ENCODE peak calls at places on chromosomes 7 and 10, in seven cellular contexts. I, H, S, Z, Q, V and U are unnamed samples.
A peak's percentile ranks its signal among the peaks of the same experiment; 100 is the strongest.

GRCh38 chr10:7260412-7260900 is 150.4 kb downstream of the SFMBT2 start:
- DNase-seq in Z (peak; percentile 55), V (peak; percentile 81), I (peak; percentile 74), H (peak; percentile 100), Q (peak; percentile 96), S (no peak), U (peak; percentile 39)

GRCh38 chr7:88322151-88322550 is 15.5 kb upstream of the STEAP4 start:
- DNase-seq in S (no peak), V (no peak), Z (no peak), H (no peak), I (no peak), Q (no peak), U (no peak)

GRCh38 chr7:142459557-142459963 is 201.7 kb upstream of the PRSS58 start:
- DNase-seq in I (peak; percentile 87), V (peak; percentile 61), Z (no peak), H (peak; percentile 90), Q (no peak), S (no peak), U (no peak)

GRCh38 chr7:158603773-158604755 is 16.4 kb upstream of the PTPRN2 start:
- DNase-seq in Q (no peak), I (no peak), S (no peak), V (no peak), H (no peak), Z (no peak), U (no peak)

GRCh38 chr7:29274156-29275017 is 79.8 kb downstream of the CHN2 start:
- DNase-seq in I (peak; percentile 10), V (no peak), Z (no peak), H (peak; percentile 74), S (no peak), Q (no peak), U (no peak)

GRCh38 chr7:47326220-47326619 is 255.7 kb downstream of the TNS3 start:
- DNase-seq in V (no peak), Z (no peak), Q (peak; percentile 57), H (peak; percentile 74), S (no peak), I (peak; percentile 92), U (no peak)

GRCh38 chr10:27783660-27784059 is 38.0 kb upstream of the MKX start:
- DNase-seq in V (peak; percentile 9), Q (no peak), H (peak; percentile 59), I (peak; percentile 5), S (no peak), Z (no peak), U (no peak)

GRCh38 chr10:64574371-64574770 is 1053.2 kb downstream of the REEP3 start:
- DNase-seq in V (no peak), H (peak; percentile 1), S (no peak), I (no peak), Q (no peak), Z (no peak), U (no peak)

GRCh38 chr7:50812847-50813475 is 30.3 kb upstream of the GRB10 start:
- DNase-seq in S (no peak), V (no peak), Q (no peak), I (peak; percentile 93), Z (peak; percentile 34), H (peak; percentile 77), U (peak; percentile 54)

GRCh38 chr7:22375359-22376048 is 18.6 kb upstream of the RAPGEF5 start:
- DNase-seq in Z (no peak), V (no peak), S (no peak), H (no peak), Q (no peak), I (peak; percentile 31), U (no peak)

GRCh38 chr10:13414855-13415254 is 66.8 kb upstream of the SEPHS1 start:
- DNase-seq in Z (no peak), I (peak; percentile 31), S (no peak), V (peak; percentile 10), H (peak; percentile 12), Q (no peak), U (no peak)

GRCh38 chr10:125687507-125688185 is 4.7 kb upstream of the TEX36 start:
- DNase-seq in Q (no peak), H (no peak), Z (no peak), V (no peak), S (no peak), I (no peak), U (no peak)

GRCh38 chr10:35821339-35821911 is 179.3 kb upstream of the FZD8 start:
- DNase-seq in Z (no peak), I (no peak), H (no peak), Q (peak; percentile 39), V (peak; percentile 50), S (no peak), U (no peak)

GRCh38 chr7:132225216-132226030 is 350.8 kb downstream of the PLXNA4 start:
- DNase-seq in V (no peak), Q (no peak), H (no peak), I (no peak), S (no peak), Z (no peak), U (no peak)

GRCh38 chr10:118851062-118852035 is 96.6 kb upstream of the CACUL1 start:
- DNase-seq in S (no peak), Q (no peak), Z (no peak), V (peak; percentile 2), I (no peak), H (no peak), U (no peak)

GRCh38 chr7:152030561-152030960 is 5.1 kb downstream of the GALNT11 start:
- DNase-seq in I (no peak), Q (no peak), V (no peak), S (no peak), Z (no peak), H (no peak), U (no peak)

GRCh38 chr7:152025077-152025936 is at the start of gene GALNT11:
- DNase-seq in Q (peak; percentile 95), S (peak; percentile 78), V (peak; percentile 81), Z (peak; percentile 25), I (peak; percentile 78), H (peak; percentile 82), U (peak; percentile 65)

GRCh38 chr7:152025937-152026890 is 740 bp downstream of the GALNT11 start:
- DNase-seq in Z (no peak), H (peak; percentile 1), Q (no peak), V (no peak), S (no peak), I (peak; percentile 5), U (no peak)
- TF ChIP-seq CTCF in Z (no peak), H (no peak), Q (no peak), V (no peak), S (no peak), I (no peak), U (no peak)

DNA sequence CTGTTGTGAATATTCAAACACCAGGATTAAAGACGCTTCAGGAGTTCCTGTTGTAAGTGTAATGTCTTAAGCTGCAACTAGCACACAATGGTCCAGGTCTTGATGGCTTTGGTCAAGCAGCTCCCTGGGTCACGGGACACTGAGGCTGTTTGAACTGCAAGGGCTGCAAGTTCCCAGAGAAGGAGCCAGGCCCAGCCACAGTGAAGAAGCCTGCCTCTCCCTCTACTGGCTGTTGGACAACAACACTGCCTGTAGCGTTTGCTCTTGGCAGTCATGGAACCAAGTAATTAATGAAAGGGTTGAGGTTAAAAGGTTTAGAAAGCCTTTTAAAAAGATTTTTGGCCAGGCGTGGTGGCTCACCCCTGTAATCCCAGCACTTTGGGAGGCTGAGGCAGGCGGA is 31.9 kb upstream of the GUSB start:
- DNase-seq in H (peak; percentile 68), V (peak; percentile 46), Q (no peak), I (peak; percentile 68), Z (no peak), S (no peak), U (no peak)
- TF ChIP-seq CTCF in H (peak; percentile 77), V (peak; percentile 36), Q (no peak), I (peak; percentile 75), Z (no peak), S (no peak), U (no peak)

DNA sequence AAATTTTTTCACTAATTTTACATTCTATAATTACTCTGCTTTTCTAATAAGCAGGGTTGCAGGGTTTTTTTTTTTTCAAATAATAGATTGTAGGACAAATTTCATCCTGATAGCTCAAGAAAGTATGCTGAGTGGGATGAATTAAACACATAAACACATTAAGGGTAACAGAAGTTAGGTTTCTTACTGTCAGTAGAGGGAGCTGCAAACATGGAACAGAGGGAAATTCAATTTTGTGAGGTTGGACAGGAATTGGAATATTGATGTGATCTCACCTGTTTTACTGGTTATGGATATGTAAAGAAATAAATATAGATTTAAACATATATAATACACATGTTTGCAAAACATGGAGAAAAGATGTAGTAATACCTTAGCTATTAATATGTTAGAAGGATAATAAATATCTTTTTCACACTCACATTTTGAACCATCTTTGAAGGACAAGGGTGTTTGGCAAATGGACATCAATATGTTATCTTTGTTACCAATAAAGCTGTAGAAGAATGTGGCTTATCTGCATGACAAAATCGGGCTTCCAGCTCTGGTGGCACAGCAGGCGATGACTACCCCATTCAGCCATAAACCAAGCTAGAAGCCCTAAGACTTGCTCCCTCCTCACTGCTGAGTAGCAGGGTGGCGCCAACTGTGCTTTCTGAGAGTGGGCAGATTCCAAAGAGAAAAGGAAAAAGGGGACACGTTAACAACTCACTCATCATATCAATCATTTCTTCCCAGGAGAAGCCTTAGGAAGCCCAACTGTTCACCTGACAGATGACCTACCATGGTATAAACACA is 1257.4 kb downstream of the GATA3 start:
- DNase-seq in S (no peak), V (no peak), Z (no peak), H (no peak), Q (no peak), I (no peak), U (no peak)
- TF ChIP-seq CTCF in S (no peak), V (peak; percentile 4), Z (no peak), H (peak; percentile 40), Q (no peak), I (peak; percentile 29), U (no peak)

GRCh38 chr7:19262794-19263193 is 117.6 kb upstream of the FERD3L start:
- DNase-seq in Z (no peak), I (no peak), Q (no peak), H (no peak), V (no peak), S (no peak), U (no peak)
- TF ChIP-seq CTCF in Z (no peak), I (no peak), Q (no peak), H (no peak), V (no peak), S (no peak), U (no peak)

GRCh38 chr7:130952477-130952876 is 218.5 kb upstream of the KLF14 start:
- DNase-seq in S (no peak), I (no peak), H (no peak), Z (no peak), Q (no peak), V (no peak), U (no peak)
- TF ChIP-seq CTCF in S (no peak), I (no peak), H (no peak), Z (no peak), Q (no peak), V (no peak), U (no peak)

DNA sequence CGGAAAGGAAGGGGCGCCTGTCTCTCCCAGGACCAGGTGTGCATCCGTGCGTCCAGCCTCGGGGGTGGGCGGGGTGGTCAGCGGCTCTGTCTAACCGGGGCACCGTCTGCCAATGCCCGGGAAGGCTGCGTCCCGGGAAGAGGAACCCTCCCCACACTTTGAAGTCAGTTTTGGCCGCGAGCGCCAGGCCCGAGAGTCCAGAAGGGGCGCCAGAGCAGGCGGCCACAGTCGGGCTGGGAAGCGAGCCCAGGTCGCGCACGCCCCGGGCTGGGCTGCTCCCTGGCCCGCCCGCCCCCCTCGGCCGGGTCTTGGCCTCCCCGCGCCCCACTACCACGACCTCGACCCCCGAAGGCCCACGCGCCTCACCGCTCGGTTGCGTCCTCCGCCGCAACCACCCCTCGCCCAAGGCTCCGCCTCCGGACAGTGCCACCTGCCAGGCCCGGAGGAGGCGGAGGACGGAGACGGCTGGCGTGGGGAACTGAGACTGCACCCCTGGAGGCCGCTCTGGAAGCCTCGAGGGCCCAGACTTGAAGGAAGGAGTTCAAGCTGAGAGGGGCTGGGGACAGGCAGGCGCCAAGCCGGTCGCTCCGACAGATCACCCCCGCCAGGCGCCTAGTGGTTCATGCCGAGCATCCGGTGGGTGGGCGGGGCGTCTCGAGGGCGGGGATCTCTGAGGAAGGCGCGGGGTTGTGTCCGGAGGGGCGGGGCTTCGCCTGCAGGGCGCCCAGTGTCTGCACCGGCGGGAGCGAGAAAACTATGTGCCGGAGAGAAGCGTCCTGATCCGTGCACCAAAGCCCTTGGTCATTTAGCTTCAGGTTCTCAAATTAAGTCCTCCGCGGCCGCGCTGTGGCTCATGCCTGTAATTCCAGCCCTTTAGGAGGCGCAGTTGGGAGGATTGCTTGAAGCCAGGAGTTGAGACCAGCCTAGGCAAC is at the start of gene BRAT1:
- DNase-seq in Q (peak; percentile 99), I (peak; percentile 93), Z (peak; percentile 94), V (peak; percentile 96), H (peak; percentile 90), S (peak; percentile 95), U (peak; percentile 95)
- TF ChIP-seq CTCF in Q (no peak), I (peak; percentile 54), Z (peak; percentile 51), V (peak; percentile 58), H (peak; percentile 39), S (peak; percentile 25), U (no peak)